ENCODE peak calls at places on chromosomes 5 and 9, in seven cellular contexts. One of them, this sample, is unnamed.

GRCh38 chr5:103109277-103109676 is 10.7 kb downstream of the GIN1 start:
- DNase-seq in osteocyte: no peak
- DNase-seq in GM23248: no peak
- DNase-seq in aorta: no peak
- DNase-seq in stomach: no peak
- DNase-seq in activated CD8-positive, alpha-beta T cell treated with anti-CD3 and anti-CD28 coated beads, Interleukin-2, amount 10 ng/mL, durations not matched to agents 7 days and 5 days: no peak
- DNase-seq in WTC11: no peak
- DNase-seq in this sample: no peak

GRCh38 chr9:121642758-121643157 is 8.7 kb upstream of the DAB2IP start:
- DNase-seq in GM23248: no peak
- DNase-seq in aorta: no peak
- DNase-seq in WTC11: no peak
- DNase-seq in osteocyte: no peak
- DNase-seq in stomach: no peak
- DNase-seq in activated CD8-positive, alpha-beta T cell treated with anti-CD3 and anti-CD28 coated beads, Interleukin-2, amount 10 ng/mL, durations not matched to agents 7 days and 5 days: no peak
- DNase-seq in this sample: no peak

GRCh38 chr9:27059907-27060306 is 49.1 kb upstream of the TEK start:
- DNase-seq in stomach: no peak
- DNase-seq in GM23248: no peak
- DNase-seq in WTC11: no peak
- DNase-seq in activated CD8-positive, alpha-beta T cell treated with anti-CD3 and anti-CD28 coated beads, Interleukin-2, amount 10 ng/mL, durations not matched to agents 7 days and 5 days: no peak
- DNase-seq in aorta: no peak
- DNase-seq in osteocyte: no peak
- DNase-seq in this sample: no peak

GRCh38 chr5:118070041-118070440 is 918.3 kb downstream of the DTWD2 start:
- DNase-seq in osteocyte: no peak
- DNase-seq in WTC11: no peak
- DNase-seq in activated CD8-positive, alpha-beta T cell treated with anti-CD3 and anti-CD28 coated beads, Interleukin-2, amount 10 ng/mL, durations not matched to agents 7 days and 5 days: no peak
- DNase-seq in aorta: no peak
- DNase-seq in GM23248: no peak
- DNase-seq in stomach: no peak
- DNase-seq in this sample: no peak

GRCh38 chr9:95552814-95553546 is 36.2 kb upstream of the PTCH1 start:
- DNase-seq in stomach: no peak
- DNase-seq in GM23248: no peak
- DNase-seq in aorta: no peak
- DNase-seq in WTC11: peak
- DNase-seq in osteocyte: no peak
- DNase-seq in activated CD8-positive, alpha-beta T cell treated with anti-CD3 and anti-CD28 coated beads, Interleukin-2, amount 10 ng/mL, durations not matched to agents 7 days and 5 days: no peak
- DNase-seq in this sample: peak

GRCh38 chr5:40991168-40991980 is 79.8 kb downstream of the MROH2B start:
- DNase-seq in osteocyte: no peak
- DNase-seq in GM23248: peak
- DNase-seq in aorta: no peak
- DNase-seq in stomach: peak
- DNase-seq in activated CD8-positive, alpha-beta T cell treated with anti-CD3 and anti-CD28 coated beads, Interleukin-2, amount 10 ng/mL, durations not matched to agents 7 days and 5 days: no peak
- DNase-seq in WTC11: no peak
- DNase-seq in this sample: peak

GRCh38 chr5:39148983-39149534 is 70.3 kb downstream of the FYB1 start:
- DNase-seq in aorta: no peak
- DNase-seq in WTC11: no peak
- DNase-seq in GM23248: peak
- DNase-seq in stomach: no peak
- DNase-seq in osteocyte: no peak
- DNase-seq in activated CD8-positive, alpha-beta T cell treated with anti-CD3 and anti-CD28 coated beads, Interleukin-2, amount 10 ng/mL, durations not matched to agents 7 days and 5 days: no peak
- DNase-seq in this sample: no peak

GRCh38 chr5:43190755-43191603 is 1.0 kb upstream of the NIM1K start:
- DNase-seq in GM23248: peak
- DNase-seq in stomach: no peak
- DNase-seq in osteocyte: no peak
- DNase-seq in WTC11: no peak
- DNase-seq in activated CD8-positive, alpha-beta T cell treated with anti-CD3 and anti-CD28 coated beads, Interleukin-2, amount 10 ng/mL, durations not matched to agents 7 days and 5 days: no peak
- DNase-seq in aorta: no peak
- DNase-seq in this sample: no peak

GRCh38 chr9:68931821-68932220 is 82.1 kb downstream of the PRKACG start:
- DNase-seq in GM23248: no peak
- DNase-seq in osteocyte: no peak
- DNase-seq in aorta: no peak
- DNase-seq in activated CD8-positive, alpha-beta T cell treated with anti-CD3 and anti-CD28 coated beads, Interleukin-2, amount 10 ng/mL, durations not matched to agents 7 days and 5 days: peak
- DNase-seq in WTC11: no peak
- DNase-seq in stomach: no peak
- DNase-seq in this sample: no peak

This sample was measured in left cardiac atrium.